ENCODE peak calls at places on chromosomes 6 and 20, in five cellular contexts. P is cardiac fibroblast, D is GM20000, E is Calu3, J is fibroblast of lung. I is an unnamed sample.

GRCh38 chr6:115766745-115767462 is 293.8 kb downstream of the FRK start:
- DNase-seq in P (no peak), D (no peak), E (no peak), J (no peak), I (no peak)

GRCh38 chr20:12090920-12091319 is 173.2 kb downstream of the BTBD3 start:
- DNase-seq in P (no peak), D (no peak), E (peak), J (no peak), I (no peak)

GRCh38 chr6:53465732-53466131 is 79.2 kb downstream of the GCLC start:
- DNase-seq in P (peak), D (no peak), E (no peak), J (peak), I (no peak)

GRCh38 chr20:5657190-5657872 is 92.9 kb upstream of the SHLD1 start:
- DNase-seq in P (peak), D (no peak), E (peak), J (peak), I (no peak)

GRCh38 chr6:26571592-26572296 is 25.0 kb upstream of the ABT1 start:
- DNase-seq in P (peak), D (no peak), E (peak), J (peak), I (peak)

GRCh38 chr20:52313335-52313963 is 121.9 kb upstream of the ZFP64 start:
- DNase-seq in P (peak), D (no peak), E (peak), J (peak), I (peak)

GRCh38 chr20:46255440-46256104 is 52.7 kb downstream of the CDH22 start:
- DNase-seq in P (peak), D (no peak), E (peak), J (no peak), I (no peak)

GRCh38 chr6:161829186-161829794 is 555.4 kb upstream of the AGPAT4 start:
- DNase-seq in P (no peak), D (no peak), E (no peak), J (no peak), I (no peak)

GRCh38 chr6:151374024-151374423 is 17.3 kb downstream of the ZBTB2 start:
- DNase-seq in P (peak), D (no peak), E (peak), J (no peak), I (peak)

GRCh38 chr6:166005846-166006592 is 161.6 kb downstream of the TBXT start:
- DNase-seq in P (peak), D (no peak), E (peak), J (peak), I (peak)

GRCh38 chr6:163708459-163708858 is 293.9 kb downstream of the QKI start:
- DNase-seq in P (no peak), D (peak), E (no peak), J (no peak), I (no peak)

GRCh38 chr6:84284428-84285033 is 57.1 kb upstream of the CEP162 start:
- DNase-seq in P (peak), D (peak), E (peak), J (peak), I (no peak)
- TF ChIP-seq CTCF in P (peak), D (peak), E (peak), J (peak), I (peak)

GRCh38 chr6:143510991-143511891 is at the start of gene FUCA2:
- DNase-seq in P (peak), D (peak), E (peak), J (peak), I (peak)

GRCh38 chr6:143515766-143516355 is 4.3 kb upstream of the FUCA2 start:
- DNase-seq in P (no peak), D (no peak), E (no peak), J (no peak), I (no peak)

GRCh38 chr6:143516700-143517446 is 5.4 kb upstream of the FUCA2 start:
- DNase-seq in P (no peak), D (no peak), E (no peak), J (no peak), I (no peak)

GRCh38 chr6:143514996-143515760 is 3.7 kb upstream of the FUCA2 start:
- DNase-seq in P (peak), D (no peak), E (no peak), J (peak), I (no peak)

GRCh38 chr6:143513410-143513809 is 1.9 kb upstream of the FUCA2 start:
- DNase-seq in P (no peak), D (peak), E (peak), J (no peak), I (no peak)
- TF ChIP-seq CTCF in P (peak), D (peak), E (no peak), J (peak), I (peak)

DNA sequence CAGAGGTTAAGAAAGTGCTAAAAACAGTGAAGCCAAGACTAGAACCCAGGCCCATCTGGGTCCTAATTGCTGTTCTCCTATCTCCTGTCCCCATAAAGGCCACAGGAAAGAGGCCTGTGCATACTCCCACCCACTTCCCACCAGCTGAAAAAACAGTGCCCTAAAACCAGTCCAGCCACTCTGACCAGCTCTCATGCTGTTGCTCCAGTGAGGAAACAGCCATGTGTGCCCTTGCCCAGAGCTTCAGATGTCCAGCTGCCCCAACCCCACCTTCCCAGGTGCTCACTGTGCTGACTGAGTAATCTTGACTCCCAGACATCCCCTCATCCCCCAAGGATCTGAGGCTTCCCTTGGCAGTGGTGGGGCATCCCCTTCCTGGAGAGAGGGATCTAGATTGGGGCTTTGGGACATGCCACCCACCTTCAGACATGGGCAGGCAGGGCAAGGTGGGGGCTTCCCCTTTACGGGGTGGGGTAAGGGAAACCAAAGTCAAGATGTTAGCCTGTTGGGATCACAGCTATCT is 28.7 kb downstream of the KCNK5 start:
- DNase-seq in P (no peak), D (no peak), E (peak), J (no peak), I (no peak)
- TF ChIP-seq CTCF in P (no peak), D (no peak), E (no peak), J (no peak), I (no peak)

GRCh38 chr6:31729979-31730630 is 1.0 kb upstream of the DDAH2 start:
- DNase-seq in P (peak), D (peak), E (peak), J (peak), I (peak)
- TF ChIP-seq CTCF in P (no peak), D (no peak), E (no peak), J (no peak), I (no peak)

GRCh38 chr6:99745651-99746050 is 139.0 kb downstream of the PRDM13 start:
- DNase-seq in P (peak), D (no peak), E (no peak), J (no peak), I (no peak)
- TF ChIP-seq CTCF in P (no peak), D (no peak), E (no peak), J (no peak), I (no peak)

DNA sequence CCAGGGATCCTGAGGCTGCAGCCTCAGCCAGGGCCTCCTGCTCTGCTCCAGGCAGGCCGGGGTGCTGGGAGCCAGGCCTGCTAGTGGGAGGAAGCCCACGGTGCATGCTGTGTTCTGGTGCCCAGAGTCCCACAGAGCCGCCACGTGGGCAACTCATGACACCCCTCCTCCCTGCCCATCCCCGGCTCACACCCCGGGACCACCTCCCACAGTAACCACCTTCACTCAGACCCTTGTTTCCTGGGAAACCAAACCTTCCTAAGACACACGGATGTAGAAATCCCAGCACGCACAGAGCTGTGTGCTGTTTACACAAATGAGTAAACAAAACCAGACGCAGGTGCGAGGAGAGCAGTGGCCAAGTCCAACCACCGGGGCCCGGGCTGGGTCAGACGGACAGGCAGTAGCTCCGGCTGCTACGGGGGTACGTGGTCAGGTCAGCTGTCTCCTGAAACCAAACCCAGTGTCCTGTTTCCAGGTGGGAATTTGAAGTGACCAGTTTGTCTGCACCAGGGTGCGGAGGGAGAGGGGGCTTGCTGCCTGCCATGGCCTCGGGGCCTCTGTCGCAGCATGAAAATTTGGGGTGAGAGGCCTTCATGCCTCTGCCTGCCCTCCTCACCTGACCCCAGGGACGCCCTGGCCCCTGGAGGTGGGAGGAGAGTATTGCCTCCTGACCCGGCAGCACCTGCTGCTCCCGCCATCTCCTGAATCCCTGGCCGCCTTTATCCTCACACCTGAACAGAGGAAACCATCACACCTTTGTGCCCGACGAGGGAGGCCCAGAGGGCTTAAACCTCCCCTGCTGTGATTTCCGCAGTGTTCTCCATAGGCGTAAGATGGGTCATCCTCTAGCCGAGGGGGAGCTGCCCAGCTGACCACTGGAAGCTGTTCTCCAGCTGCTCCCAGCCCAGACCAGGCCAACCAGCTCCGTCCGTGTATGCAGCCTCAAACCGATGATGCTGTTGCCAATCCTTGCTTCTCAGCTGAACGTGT is 52.0 kb upstream of the SMOC2 start:
- DNase-seq in P (no peak), D (no peak), E (peak), J (no peak), I (no peak)
- TF ChIP-seq CTCF in P (no peak), D (no peak), E (no peak), J (no peak), I (no peak)

GRCh38 chr20:45097485-45098095 is 3.3 kb downstream of the KCNS1 start:
- DNase-seq in P (peak), D (peak), E (no peak), J (peak), I (no peak)
- TF ChIP-seq CTCF in P (peak), D (peak), E (no peak), J (peak), I (no peak)

DNA sequence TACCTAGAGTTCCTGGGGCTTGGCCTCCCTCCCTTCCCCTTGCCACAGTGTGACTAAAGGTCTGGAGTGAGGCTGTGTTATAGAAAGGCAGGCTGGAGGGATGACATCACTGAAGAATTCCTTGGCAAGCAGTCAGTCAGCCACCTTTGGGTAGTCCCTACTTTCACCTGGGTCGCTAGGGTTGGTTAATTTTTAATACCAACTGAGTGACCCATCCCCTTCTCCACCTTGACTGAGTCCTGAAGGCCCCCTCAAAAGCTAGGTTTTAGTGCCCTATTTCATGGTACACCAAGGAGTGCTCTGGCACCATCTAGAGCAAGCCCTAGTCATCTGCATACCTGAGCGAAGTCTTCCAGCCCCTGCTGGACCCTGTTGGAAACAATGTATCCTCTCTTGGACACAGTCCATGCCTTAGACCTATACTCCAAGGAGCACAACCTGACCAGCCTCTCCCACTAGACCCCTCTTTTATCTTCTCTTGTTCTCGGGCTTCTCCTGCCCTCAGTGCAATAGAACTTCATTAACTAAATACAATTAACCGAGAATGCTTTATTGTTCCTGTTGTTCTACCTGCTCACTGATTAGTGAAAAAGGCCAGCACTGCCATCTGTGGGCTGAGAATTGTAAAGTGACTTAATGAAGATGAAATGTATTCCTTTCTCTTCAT is 44.6 kb downstream of the RIN2 start:
- DNase-seq in P (no peak), D (no peak), E (peak), J (no peak), I (no peak)
- TF ChIP-seq CTCF in P (no peak), D (no peak), E (peak), J (peak), I (peak)

DNA sequence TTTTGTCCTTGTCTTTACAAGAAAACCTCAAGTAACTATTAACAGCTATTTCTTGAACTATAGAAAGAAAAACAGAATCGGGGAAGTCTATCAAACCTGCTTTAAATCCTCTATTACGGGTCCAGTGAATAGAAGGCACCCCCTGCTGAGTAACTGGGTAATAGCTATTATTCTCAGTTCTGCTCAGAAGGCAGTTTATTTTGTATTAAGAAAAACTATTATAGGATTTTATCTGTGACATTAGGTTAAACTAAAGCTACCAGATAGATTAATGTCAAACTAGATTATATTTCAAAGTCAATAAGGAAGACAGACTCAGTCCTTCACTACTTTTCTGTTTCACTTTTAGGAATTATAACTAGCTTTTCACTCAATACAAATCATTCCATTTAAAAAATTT is 93.7 kb downstream of the DST start:
- DNase-seq in P (peak), D (no peak), E (no peak), J (peak), I (no peak)
- TF ChIP-seq CTCF in P (peak), D (no peak), E (no peak), J (peak), I (no peak)